ENCODE peak calls at places on chromosome 20, in four cellular contexts. I is choroid plexus epithelial cell; A is activated CD4-positive, CD25-positive, alpha-beta regulatory T cell; U is NAMALWA. G is an unnamed sample.

GRCh38 chr20:48586728-48587127 is 241.1 kb downstream of the PREX1 start:
- DNase-seq in I (no peak), A (no peak), U (no peak), G (no peak)

GRCh38 chr20:50891138-50891537 is 40.1 kb downstream of the ADNP start:
- DNase-seq in I (peak; percentile 55), A (no peak), U (no peak), G (no peak)

GRCh38 chr20:40954521-40955165 is 74.0 kb upstream of the TOP1 start:
- DNase-seq in I (no peak), A (no peak), U (no peak), G (no peak)

GRCh38 chr20:37901280-37901666 is 1.7 kb upstream of the VSTM2L start:
- DNase-seq in I (peak; percentile 39), A (no peak), U (no peak), G (no peak)

GRCh38 chr20:38789503-38790209 is 15.8 kb upstream of the PPP1R16B start:
- DNase-seq in I (peak; percentile 27), A (no peak), U (no peak), G (no peak)

GRCh38 chr20:38726849-38727601 is 2.7 kb downstream of the SLC32A1 start:
- DNase-seq in I (no peak), A (no peak), U (peak; percentile 56), G (peak; percentile 47)

GRCh38 chr20:51420111-51420510 is 122.4 kb downstream of the NFATC2 start:
- DNase-seq in I (peak; percentile 72), A (no peak), U (no peak), G (no peak)

GRCh38 chr20:17617868-17618672 is 48.2 kb downstream of the DSTN start:
- DNase-seq in I (no peak), A (no peak), U (no peak), G (no peak)

GRCh38 chr20:48933017-48933766 is 11.7 kb downstream of the ARFGEF2 start:
- DNase-seq in I (no peak), A (no peak), U (no peak), G (no peak)

GRCh38 chr20:3221398-3222226 is 12.3 kb downstream of the ITPA start:
- DNase-seq in I (no peak), A (no peak), U (no peak), G (no peak)

GRCh38 chr20:8155848-8156602 is 24.0 kb downstream of the PLCB1 start:
- DNase-seq in I (peak; percentile 18), A (no peak), U (no peak), G (no peak)

GRCh38 chr20:46965477-46965876 is 70.8 kb downstream of the EYA2 start:
- DNase-seq in I (no peak), A (no peak), U (no peak), G (no peak)

GRCh38 chr20:8156603-8157079 is 24.6 kb downstream of the PLCB1 start:
- DNase-seq in I (peak; percentile 28), A (no peak), U (no peak), G (peak; percentile 32)

GRCh38 chr20:9331707-9332435 is 182.5 kb upstream of the LAMP5 start:
- DNase-seq in I (no peak), A (no peak), U (no peak), G (no peak)

GRCh38 chr20:39092733-39093410 is 130.7 kb downstream of the DHX35 start:
- DNase-seq in I (no peak), A (no peak), U (no peak), G (no peak)

GRCh38 chr20:24423794-24424307 is 45.6 kb upstream of the SYNDIG1 start:
- DNase-seq in I (no peak), A (no peak), U (no peak), G (peak; percentile 5)

GRCh38 chr20:31830406-31830981 is 11.3 kb downstream of the MYLK2 start:
- DNase-seq in I (no peak), A (no peak), U (no peak), G (no peak)

GRCh38 chr20:38057351-38057972 is 23.9 kb downstream of the RPRD1B start:
- DNase-seq in I (peak; percentile 78), A (peak; percentile 63), U (peak; percentile 89), G (peak; percentile 88)

GRCh38 chr20:63357921-63358905 is 2.9 kb downstream of the CHRNA4 start:
- DNase-seq in I (no peak), A (no peak), U (no peak), G (no peak)

GRCh38 chr20:48273843-48274242 is 488.6 kb upstream of the SULF2 start:
- DNase-seq in I (no peak), A (no peak), U (no peak), G (no peak)

GRCh38 chr20:34129518-34130162 is 17.6 kb upstream of the EIF2S2 start:
- DNase-seq in I (peak; percentile 85), A (peak; percentile 22), U (peak; percentile 89), G (peak; percentile 81)

GRCh38 chr20:20821496-20822260 is 109.2 kb upstream of the RALGAPA2 start:
- DNase-seq in I (no peak), A (no peak), U (no peak), G (no peak)

GRCh38 chr20:5077761-5078387 is 41.9 kb downstream of the PCNA start:
- DNase-seq in I (no peak), A (no peak), U (no peak), G (peak; percentile 33)

GRCh38 chr20:23086056-23086551 is at the start of gene CD93:
- DNase-seq in I (peak; percentile 71), A (no peak), U (no peak), G (peak; percentile 69)

GRCh38 chr20:1370548-1371110 is 22.2 kb downstream of the FKBP1A start:
- DNase-seq in I (no peak), A (no peak), U (no peak), G (no peak)

GRCh38 chr20:52524865-52525264 is 333.3 kb upstream of the ZFP64 start:
- DNase-seq in I (no peak), A (no peak), U (no peak), G (no peak)

GRCh38 chr20:44728835-44729342 is 13.7 kb downstream of the CCN5 start:
- DNase-seq in I (peak; percentile 51), A (no peak), U (no peak), G (no peak)

GRCh38 chr20:58231678-58232077 is 3.2 kb upstream of the ANKRD60 start:
- DNase-seq in I (no peak), A (no peak), U (no peak), G (peak; percentile 20)

GRCh38 chr20:41175201-41175651 is 37.9 kb downstream of the PLCG1 start:
- DNase-seq in I (no peak), A (no peak), U (no peak), G (no peak)